ENCODE peak calls at places on chromosomes 7 and 10, in six cellular contexts. One of them, this sample, is unnamed. For H3K4me1 and H3K79me2, the result is how much of the 10 kb centered on the place peaks cover.

GRCh38 chr10:121942749-121943148 is 14.9 kb upstream of the ATE1 start:
- DNase-seq in astrocyte: peak
- DNase-seq in fibroblast of lung: peak
- DNase-seq in H9: no peak
- DNase-seq in GM23248: peak
- DNase-seq in SK-N-SH: no peak
- DNase-seq in this sample: no peak

GRCh38 chr7:122092964-122093797 is 50.9 kb downstream of the AASS start:
- DNase-seq in astrocyte: peak
- DNase-seq in fibroblast of lung: peak
- DNase-seq in H9: peak
- DNase-seq in GM23248: peak
- DNase-seq in SK-N-SH: peak
- DNase-seq in this sample: peak

GRCh38 chr7:92674379-92674778 is 84.2 kb upstream of the FAM133B start:
- DNase-seq in astrocyte: no peak
- DNase-seq in fibroblast of lung: no peak
- DNase-seq in H9: no peak
- DNase-seq in GM23248: no peak
- DNase-seq in SK-N-SH: no peak
- DNase-seq in this sample: no peak

GRCh38 chr7:42103456-42103855 is 133.6 kb downstream of the GLI3 start:
- DNase-seq in astrocyte: no peak
- DNase-seq in fibroblast of lung: no peak
- DNase-seq in H9: no peak
- DNase-seq in GM23248: no peak
- DNase-seq in SK-N-SH: no peak
- DNase-seq in this sample: no peak

GRCh38 chr7:127731431-127732080 is 79.6 kb downstream of the SND1 start:
- DNase-seq in astrocyte: no peak
- DNase-seq in fibroblast of lung: no peak
- DNase-seq in H9: no peak
- DNase-seq in GM23248: no peak
- DNase-seq in SK-N-SH: no peak
- DNase-seq in this sample: no peak

GRCh38 chr10:97140284-97140846 is 45.4 kb downstream of the SLIT1 start:
- DNase-seq in astrocyte: no peak
- DNase-seq in fibroblast of lung: no peak
- DNase-seq in H9: no peak
- DNase-seq in GM23248: no peak
- DNase-seq in SK-N-SH: peak
- DNase-seq in this sample: no peak

GRCh38 chr7:104979167-104979841 is 34.7 kb upstream of the KMT2E start:
- DNase-seq in astrocyte: peak
- DNase-seq in fibroblast of lung: peak
- DNase-seq in H9: peak
- DNase-seq in GM23248: peak
- DNase-seq in SK-N-SH: no peak
- DNase-seq in this sample: no peak

GRCh38 chr10:25758041-25758457 is 176.0 kb upstream of the MYO3A start:
- DNase-seq in astrocyte: peak
- DNase-seq in fibroblast of lung: no peak
- DNase-seq in H9: peak
- DNase-seq in GM23248: peak
- DNase-seq in SK-N-SH: peak
- DNase-seq in this sample: no peak

GRCh38 chr10:95295031-95295755 is 4.4 kb upstream of the PDLIM1 start:
- DNase-seq in astrocyte: peak
- DNase-seq in fibroblast of lung: peak
- DNase-seq in H9: peak
- DNase-seq in GM23248: peak
- DNase-seq in SK-N-SH: no peak
- DNase-seq in this sample: no peak

GRCh38 chr7:20783131-20783715 is 3.5 kb downstream of the SP8 start:
- DNase-seq in astrocyte: no peak
- DNase-seq in fibroblast of lung: no peak
- DNase-seq in H9: no peak
- DNase-seq in GM23248: no peak
- DNase-seq in SK-N-SH: no peak
- DNase-seq in this sample: no peak

GRCh38 chr10:33271969-33272583 is 62.4 kb downstream of the NRP1 start:
- DNase-seq in astrocyte: no peak
- DNase-seq in fibroblast of lung: no peak
- DNase-seq in H9: no peak
- DNase-seq in GM23248: peak
- DNase-seq in SK-N-SH: peak
- DNase-seq in this sample: no peak

GRCh38 chr7:18361756-18362155 is 133.8 kb upstream of the HDAC9 start:
- DNase-seq in astrocyte: peak
- DNase-seq in fibroblast of lung: peak
- DNase-seq in H9: peak
- DNase-seq in GM23248: peak
- DNase-seq in SK-N-SH: no peak
- DNase-seq in this sample: no peak

GRCh38 chr7:64892116-64892515 is 11.0 kb upstream of the ZNF273 start:
- DNase-seq in astrocyte: no peak
- DNase-seq in fibroblast of lung: no peak
- DNase-seq in H9: no peak
- DNase-seq in GM23248: no peak
- DNase-seq in SK-N-SH: no peak
- DNase-seq in this sample: no peak

GRCh38 chr10:35563266-35563891 is 41.8 kb upstream of the GJD4 start:
- DNase-seq in astrocyte: peak
- DNase-seq in fibroblast of lung: peak
- DNase-seq in H9: peak
- DNase-seq in GM23248: peak
- DNase-seq in SK-N-SH: peak
- DNase-seq in this sample: peak

GRCh38 chr10:95325863-95326262 is 35.1 kb upstream of the PDLIM1 start:
- DNase-seq in astrocyte: no peak
- DNase-seq in fibroblast of lung: no peak
- DNase-seq in H9: no peak
- DNase-seq in GM23248: no peak
- DNase-seq in SK-N-SH: no peak
- DNase-seq in this sample: no peak

GRCh38 chr7:93725954-93726353 is 151.4 kb upstream of the CALCR start:
- DNase-seq in astrocyte: no peak
- DNase-seq in fibroblast of lung: no peak
- DNase-seq in H9: no peak
- DNase-seq in GM23248: no peak
- DNase-seq in SK-N-SH: no peak
- DNase-seq in this sample: no peak

GRCh38 chr7:2445047-2445446 is 31.2 kb downstream of the GRIFIN start:
- DNase-seq in astrocyte: no peak
- DNase-seq in fibroblast of lung: no peak
- DNase-seq in H9: no peak
- DNase-seq in GM23248: peak
- DNase-seq in SK-N-SH: no peak
- DNase-seq in this sample: no peak

GRCh38 chr7:116148108-116148507 is 62.2 kb upstream of the TES start:
- DNase-seq in astrocyte: no peak
- DNase-seq in fibroblast of lung: no peak
- DNase-seq in H9: no peak
- DNase-seq in GM23248: no peak
- DNase-seq in SK-N-SH: no peak
- DNase-seq in this sample: no peak
- H3K4me1 ChIP-seq in astrocyte: under half
- H3K4me1 ChIP-seq in fibroblast of lung: under half
- H3K4me1 ChIP-seq in H9: under half
- H3K4me1 ChIP-seq in GM23248: under half
- H3K4me1 ChIP-seq in SK-N-SH: under half
- H3K4me1 ChIP-seq in this sample: under half

GRCh38 chr7:43491984-43492383 is 90.9 kb upstream of the STK17A start:
- DNase-seq in astrocyte: peak
- DNase-seq in fibroblast of lung: peak
- DNase-seq in H9: no peak
- DNase-seq in GM23248: peak
- DNase-seq in SK-N-SH: no peak
- DNase-seq in this sample: no peak
- H3K4me2 ChIP-seq in astrocyte: peak
- H3K4me2 ChIP-seq in fibroblast of lung: no peak
- H3K4me2 ChIP-seq in H9: no peak
- H3K4me2 ChIP-seq in GM23248: no peak
- H3K4me2 ChIP-seq in SK-N-SH: no peak
- H3K4me2 ChIP-seq in this sample: no peak

DNA sequence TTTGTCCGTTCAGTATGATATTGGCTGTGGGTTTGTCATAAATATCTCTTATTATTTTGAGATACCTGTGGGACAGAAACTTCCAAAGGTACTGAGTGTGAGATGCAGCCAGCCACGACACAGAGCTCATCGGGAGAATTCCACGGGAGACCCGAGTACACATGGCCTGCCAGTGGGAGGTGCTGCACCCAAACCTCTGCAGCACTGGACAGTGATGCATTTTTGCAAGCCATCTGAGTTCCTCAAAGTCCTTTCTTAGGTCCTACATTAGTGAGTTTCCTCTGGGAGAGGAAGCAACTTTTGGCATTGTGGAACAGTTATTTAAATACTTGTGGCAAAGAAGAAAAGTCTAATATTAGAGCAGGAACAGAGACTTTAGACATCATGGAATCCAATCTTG is 77.5 kb downstream of the ARID5B start:
- DNase-seq in astrocyte: no peak
- DNase-seq in fibroblast of lung: no peak
- DNase-seq in H9: no peak
- DNase-seq in GM23248: no peak
- DNase-seq in SK-N-SH: no peak
- DNase-seq in this sample: no peak
- H3K79me2 ChIP-seq in astrocyte: under half
- H3K79me2 ChIP-seq in fibroblast of lung: under half
- H3K79me2 ChIP-seq in H9: under half
- H3K79me2 ChIP-seq in GM23248: half or more
- H3K79me2 ChIP-seq in SK-N-SH: half or more
- H3K79me2 ChIP-seq in this sample: under half

DNA sequence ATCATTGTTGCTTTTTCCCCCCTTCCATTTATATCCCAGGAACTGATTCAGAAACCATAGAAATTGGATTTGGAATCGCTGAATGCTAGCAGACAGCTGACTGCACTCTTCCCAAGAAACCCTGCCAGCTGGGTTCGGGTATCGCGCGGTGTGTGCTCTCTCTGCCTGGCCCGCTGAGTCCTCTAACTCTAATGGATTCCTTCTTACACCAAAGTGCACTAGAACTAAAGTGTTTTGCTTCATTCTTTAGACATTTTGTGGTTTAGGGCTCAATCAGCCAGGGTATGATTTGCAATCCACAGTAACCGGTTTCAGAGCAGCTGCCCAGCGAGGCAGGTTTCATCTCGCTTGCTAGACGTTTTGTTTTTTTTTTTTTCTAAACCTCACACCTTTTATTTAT is 92.2 kb downstream of the EGFR start:
- DNase-seq in astrocyte: peak
- DNase-seq in fibroblast of lung: peak
- DNase-seq in H9: no peak
- DNase-seq in GM23248: peak
- DNase-seq in SK-N-SH: no peak
- DNase-seq in this sample: no peak
- H3K4me1 ChIP-seq in astrocyte: half or more
- H3K4me1 ChIP-seq in fibroblast of lung: under half
- H3K4me1 ChIP-seq in H9: under half
- H3K4me1 ChIP-seq in GM23248: under half
- H3K4me1 ChIP-seq in SK-N-SH: under half
- H3K4me1 ChIP-seq in this sample: half or more

GRCh38 chr7:125255793-125256192 is 326.2 kb upstream of the POT1 start:
- DNase-seq in astrocyte: no peak
- DNase-seq in fibroblast of lung: no peak
- DNase-seq in H9: no peak
- DNase-seq in GM23248: no peak
- DNase-seq in SK-N-SH: no peak
- DNase-seq in this sample: no peak
- H3K4me2 ChIP-seq in astrocyte: no peak
- H3K4me2 ChIP-seq in fibroblast of lung: no peak
- H3K4me2 ChIP-seq in H9: no peak
- H3K4me2 ChIP-seq in GM23248: no peak
- H3K4me2 ChIP-seq in SK-N-SH: no peak
- H3K4me2 ChIP-seq in this sample: peak

This sample was measured in keratinocyte.